ENCODE peak calls at places on chromosomes 12 and 14, in seven cellular contexts. One of them, this sample, is unnamed.

GRCh38 chr12:130203151-130203550 is 40.9 kb downstream of the FZD10 start:
- DNase-seq in H9: no peak
- DNase-seq in IMR-90: no peak
- DNase-seq in H1: no peak
- DNase-seq in trophoblast cell: peak; percentile 69
- DNase-seq in mesenchymal stem cell: no peak
- DNase-seq in neuronal stem cell: no peak
- DNase-seq in this sample: no peak

GRCh38 chr12:114671321-114671663 is 12.7 kb downstream of the TBX3 start:
- DNase-seq in IMR-90: no peak
- DNase-seq in trophoblast cell: no peak
- DNase-seq in neuronal stem cell: peak; percentile 20
- DNase-seq in H9: no peak
- DNase-seq in H1: no peak
- DNase-seq in mesenchymal stem cell: no peak
- DNase-seq in this sample: no peak

GRCh38 chr14:76768671-76769500 is 7.6 kb downstream of the VASH1 start:
- DNase-seq in neuronal stem cell: no peak
- DNase-seq in H9: no peak
- DNase-seq in H1: no peak
- DNase-seq in IMR-90: no peak
- DNase-seq in trophoblast cell: no peak
- DNase-seq in mesenchymal stem cell: no peak
- DNase-seq in this sample: no peak

GRCh38 chr14:90849787-90850444 is 33.7 kb upstream of the TTC7B start:
- DNase-seq in H9: no peak
- DNase-seq in IMR-90: no peak
- DNase-seq in trophoblast cell: no peak
- DNase-seq in neuronal stem cell: no peak
- DNase-seq in mesenchymal stem cell: peak; percentile 38
- DNase-seq in H1: no peak
- DNase-seq in this sample: no peak

GRCh38 chr14:96614528-96614927 is 112.3 kb downstream of the PAPOLA start:
- DNase-seq in neuronal stem cell: no peak
- DNase-seq in trophoblast cell: no peak
- DNase-seq in IMR-90: no peak
- DNase-seq in mesenchymal stem cell: no peak
- DNase-seq in H1: no peak
- DNase-seq in H9: no peak
- DNase-seq in this sample: no peak

GRCh38 chr12:8078400-8078799 is 3.7 kb upstream of the NECAP1 start:
- DNase-seq in IMR-90: peak; percentile 87
- DNase-seq in trophoblast cell: peak; percentile 23
- DNase-seq in H9: peak; percentile 62
- DNase-seq in neuronal stem cell: peak; percentile 18
- DNase-seq in mesenchymal stem cell: peak; percentile 78
- DNase-seq in H1: no peak
- DNase-seq in this sample: peak; percentile 68

GRCh38 chr12:130086777-130087176 is 75.5 kb upstream of the FZD10 start:
- DNase-seq in neuronal stem cell: no peak
- DNase-seq in trophoblast cell: no peak
- DNase-seq in H1: no peak
- DNase-seq in mesenchymal stem cell: no peak
- DNase-seq in IMR-90: no peak
- DNase-seq in H9: no peak
- DNase-seq in this sample: no peak

GRCh38 chr14:42715316-42715715 is 1108.6 kb downstream of the LRFN5 start:
- DNase-seq in neuronal stem cell: no peak
- DNase-seq in H9: no peak
- DNase-seq in H1: no peak
- DNase-seq in IMR-90: peak; percentile 50
- DNase-seq in mesenchymal stem cell: no peak
- DNase-seq in trophoblast cell: no peak
- DNase-seq in this sample: no peak

GRCh38 chr14:81669308-81669707 is 135.7 kb upstream of the SEL1L start:
- DNase-seq in trophoblast cell: no peak
- DNase-seq in H1: no peak
- DNase-seq in neuronal stem cell: no peak
- DNase-seq in H9: no peak
- DNase-seq in mesenchymal stem cell: no peak
- DNase-seq in IMR-90: no peak
- DNase-seq in this sample: no peak

GRCh38 chr14:51453869-51454268 is 197.8 kb upstream of the FRMD6 start:
- DNase-seq in H9: no peak
- DNase-seq in trophoblast cell: no peak
- DNase-seq in IMR-90: no peak
- DNase-seq in H1: no peak
- DNase-seq in mesenchymal stem cell: no peak
- DNase-seq in neuronal stem cell: no peak
- DNase-seq in this sample: no peak

GRCh38 chr12:93766802-93767523 is 89.8 kb downstream of the CRADD start:
- DNase-seq in trophoblast cell: peak; percentile 62
- DNase-seq in mesenchymal stem cell: peak; percentile 67
- DNase-seq in IMR-90: peak; percentile 76
- DNase-seq in H9: no peak
- DNase-seq in neuronal stem cell: no peak
- DNase-seq in H1: no peak
- DNase-seq in this sample: peak; percentile 55

GRCh38 chr14:96097752-96098151 is 58.6 kb downstream of the C14orf132 start:
- DNase-seq in trophoblast cell: no peak
- DNase-seq in H1: no peak
- DNase-seq in H9: no peak
- DNase-seq in mesenchymal stem cell: no peak
- DNase-seq in neuronal stem cell: no peak
- DNase-seq in IMR-90: no peak
- DNase-seq in this sample: no peak

GRCh38 chr12:117985182-117985581 is 16.4 kb upstream of the KSR2 start:
- DNase-seq in mesenchymal stem cell: no peak
- DNase-seq in H1: no peak
- DNase-seq in H9: no peak
- DNase-seq in trophoblast cell: no peak
- DNase-seq in IMR-90: no peak
- DNase-seq in neuronal stem cell: no peak
- DNase-seq in this sample: no peak

GRCh38 chr12:3034067-3034750 is 43.0 kb upstream of the TSPAN9 start:
- DNase-seq in trophoblast cell: peak; percentile 69
- DNase-seq in mesenchymal stem cell: peak; percentile 75
- DNase-seq in neuronal stem cell: peak; percentile 54
- DNase-seq in IMR-90: peak; percentile 71
- DNase-seq in H1: peak; percentile 54
- DNase-seq in H9: peak; percentile 93
- DNase-seq in this sample: peak; percentile 88

GRCh38 chr12:80565276-80565675 is 121.2 kb downstream of the PTPRQ start:
- DNase-seq in H1: no peak
- DNase-seq in trophoblast cell: peak; percentile 15
- DNase-seq in H9: no peak
- DNase-seq in neuronal stem cell: no peak
- DNase-seq in mesenchymal stem cell: peak; percentile 42
- DNase-seq in IMR-90: peak; percentile 84
- DNase-seq in this sample: no peak

GRCh38 chr14:105180598-105181528 is at the start of gene NUDT14:
- DNase-seq in H1: no peak
- DNase-seq in trophoblast cell: peak; percentile 83
- DNase-seq in mesenchymal stem cell: peak; percentile 46
- DNase-seq in neuronal stem cell: no peak
- DNase-seq in H9: peak; percentile 83
- DNase-seq in IMR-90: peak; percentile 25
- DNase-seq in this sample: peak; percentile 67

GRCh38 chr14:100824946-100825690 is 800 bp upstream of the MEG3 start:
- DNase-seq in neuronal stem cell: no peak
- DNase-seq in H1: no peak
- DNase-seq in trophoblast cell: no peak
- DNase-seq in IMR-90: no peak
- DNase-seq in mesenchymal stem cell: no peak
- DNase-seq in H9: no peak
- DNase-seq in this sample: no peak

GRCh38 chr12:80268924-80269749 is 169.8 kb downstream of the OTOGL start:
- DNase-seq in neuronal stem cell: no peak
- DNase-seq in mesenchymal stem cell: peak; percentile 79
- DNase-seq in H1: no peak
- DNase-seq in trophoblast cell: peak; percentile 82
- DNase-seq in H9: no peak
- DNase-seq in IMR-90: peak; percentile 93
- DNase-seq in this sample: no peak

GRCh38 chr12:106953352-106954260 is 2.1 kb upstream of the TMEM263 start:
- DNase-seq in mesenchymal stem cell: no peak
- DNase-seq in trophoblast cell: no peak
- DNase-seq in H1: no peak
- DNase-seq in neuronal stem cell: no peak
- DNase-seq in IMR-90: peak; percentile 4
- DNase-seq in H9: no peak
- DNase-seq in this sample: no peak

GRCh38 chr12:32671930-32672785 is 6.9 kb upstream of the DNM1L start:
- DNase-seq in mesenchymal stem cell: peak; percentile 65
- DNase-seq in IMR-90: peak; percentile 83
- DNase-seq in H1: no peak
- DNase-seq in trophoblast cell: peak; percentile 74
- DNase-seq in H9: peak; percentile 59
- DNase-seq in neuronal stem cell: peak; percentile 24
- DNase-seq in this sample: peak; percentile 70

GRCh38 chr12:2333516-2333915 is 280.7 kb downstream of the CACNA1C start:
- DNase-seq in trophoblast cell: no peak
- DNase-seq in H1: no peak
- DNase-seq in mesenchymal stem cell: no peak
- DNase-seq in H9: no peak
- DNase-seq in IMR-90: no peak
- DNase-seq in neuronal stem cell: no peak
- DNase-seq in this sample: no peak

GRCh38 chr12:41011939-41012338 is 176.2 kb upstream of the PDZRN4 start:
- DNase-seq in neuronal stem cell: no peak
- DNase-seq in trophoblast cell: no peak
- DNase-seq in mesenchymal stem cell: no peak
- DNase-seq in H1: no peak
- DNase-seq in IMR-90: no peak
- DNase-seq in H9: no peak
- DNase-seq in this sample: peak; percentile 25

GRCh38 chr12:53601296-53601847 is 24.8 kb downstream of the ATF7 start:
- DNase-seq in neuronal stem cell: no peak
- DNase-seq in trophoblast cell: no peak
- DNase-seq in IMR-90: no peak
- DNase-seq in H9: no peak
- DNase-seq in mesenchymal stem cell: no peak
- DNase-seq in H1: no peak
- DNase-seq in this sample: no peak

GRCh38 chr12:128449146-128449894 is 182.3 kb downstream of the TMEM132C start:
- DNase-seq in H9: no peak
- DNase-seq in trophoblast cell: no peak
- DNase-seq in IMR-90: no peak
- DNase-seq in mesenchymal stem cell: peak; percentile 0
- DNase-seq in H1: no peak
- DNase-seq in neuronal stem cell: no peak
- DNase-seq in this sample: no peak

GRCh38 chr14:66247662-66248061 is 238.5 kb upstream of the CCDC196 start:
- DNase-seq in IMR-90: no peak
- DNase-seq in H9: no peak
- DNase-seq in neuronal stem cell: no peak
- DNase-seq in H1: no peak
- DNase-seq in trophoblast cell: no peak
- DNase-seq in mesenchymal stem cell: no peak
- DNase-seq in this sample: peak; percentile 58
- H2AK5ac ChIP-seq in IMR-90: no peak overlapping the region
- H2AK5ac ChIP-seq in H9: no peak overlapping the region
- H2AK5ac ChIP-seq in neuronal stem cell: no peak overlapping the region
- H2AK5ac ChIP-seq in H1: no peak overlapping the region
- H2AK5ac ChIP-seq in trophoblast cell: no peak overlapping the region
- H2AK5ac ChIP-seq in mesenchymal stem cell: no peak overlapping the region
- H2AK5ac ChIP-seq in this sample: no peak overlapping the region

GRCh38 chr12:113142173-113142885 is 6.8 kb upstream of the RASAL1 start:
- DNase-seq in trophoblast cell: peak; percentile 23
- DNase-seq in mesenchymal stem cell: no peak
- DNase-seq in H1: no peak
- DNase-seq in H9: no peak
- DNase-seq in IMR-90: no peak
- DNase-seq in neuronal stem cell: no peak
- DNase-seq in this sample: no peak

GRCh38 chr12:113140706-113141105 is 5.1 kb upstream of the RASAL1 start:
- DNase-seq in IMR-90: no peak
- DNase-seq in neuronal stem cell: no peak
- DNase-seq in H1: no peak
- DNase-seq in mesenchymal stem cell: no peak
- DNase-seq in H9: no peak
- DNase-seq in trophoblast cell: no peak
- DNase-seq in this sample: no peak

GRCh38 chr12:113143959-113144358 is 5.6 kb upstream of the CFAP73 start:
- DNase-seq in trophoblast cell: no peak
- DNase-seq in H1: no peak
- DNase-seq in IMR-90: no peak
- DNase-seq in mesenchymal stem cell: no peak
- DNase-seq in neuronal stem cell: no peak
- DNase-seq in H9: no peak
- DNase-seq in this sample: no peak

GRCh38 chr12:113144771-113145170 is 4.8 kb upstream of the CFAP73 start:
- DNase-seq in mesenchymal stem cell: no peak
- DNase-seq in H1: no peak
- DNase-seq in neuronal stem cell: no peak
- DNase-seq in trophoblast cell: no peak
- DNase-seq in H9: no peak
- DNase-seq in IMR-90: no peak
- DNase-seq in this sample: no peak

GRCh38 chr12:113142886-113143329 is 6.6 kb upstream of the CFAP73 start:
- DNase-seq in H1: no peak
- DNase-seq in trophoblast cell: no peak
- DNase-seq in H9: no peak
- DNase-seq in neuronal stem cell: no peak
- DNase-seq in IMR-90: no peak
- DNase-seq in mesenchymal stem cell: no peak
- DNase-seq in this sample: no peak
- H3K4me2 ChIP-seq in H1: no peak overlapping the region
- H3K4me2 ChIP-seq in trophoblast cell: no peak overlapping the region
- H3K4me2 ChIP-seq in H9: no peak overlapping the region
- H3K4me2 ChIP-seq in neuronal stem cell: no peak overlapping the region
- H3K4me2 ChIP-seq in IMR-90: no peak overlapping the region
- H3K4me2 ChIP-seq in mesenchymal stem cell: no peak overlapping the region
- H3K4me2 ChIP-seq in this sample: no peak overlapping the region

GRCh38 chr14:22748188-22748587 is 18.3 kb upstream of the OXA1L start:
- DNase-seq in neuronal stem cell: no peak
- DNase-seq in IMR-90: no peak
- DNase-seq in trophoblast cell: peak; percentile 96
- DNase-seq in mesenchymal stem cell: no peak
- DNase-seq in H9: no peak
- DNase-seq in H1: no peak
- DNase-seq in this sample: no peak
- H2AK5ac ChIP-seq in neuronal stem cell: no peak overlapping the region
- H2AK5ac ChIP-seq in IMR-90: no peak overlapping the region
- H2AK5ac ChIP-seq in trophoblast cell: no peak overlapping the region
- H2AK5ac ChIP-seq in mesenchymal stem cell: no peak overlapping the region
- H2AK5ac ChIP-seq in H9: no peak overlapping the region
- H2AK5ac ChIP-seq in H1: no peak overlapping the region
- H2AK5ac ChIP-seq in this sample: no peak overlapping the region

DNA sequence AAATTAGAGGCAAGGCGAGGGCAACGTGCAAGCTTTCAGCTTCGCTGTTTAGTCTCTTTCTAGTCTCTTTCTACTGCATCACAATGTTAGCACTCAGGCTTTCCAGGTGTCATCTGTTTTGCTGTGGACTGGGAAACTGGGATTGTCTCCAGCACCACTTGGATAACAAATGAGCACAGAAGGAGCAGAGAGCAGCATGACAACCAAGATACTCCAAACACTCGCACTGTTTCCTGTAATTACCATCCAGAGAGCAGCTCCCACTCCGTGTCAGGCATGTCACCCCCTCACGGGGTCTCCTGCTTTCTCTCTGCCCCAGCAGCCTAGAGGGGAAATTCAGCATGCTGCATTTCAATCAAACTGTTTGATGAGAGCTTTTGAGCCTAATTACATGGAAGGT is 917.8 kb downstream of the DIO2 start:
- DNase-seq in trophoblast cell: no peak
- DNase-seq in H9: no peak
- DNase-seq in mesenchymal stem cell: no peak
- DNase-seq in H1: no peak
- DNase-seq in IMR-90: peak; percentile 15
- DNase-seq in neuronal stem cell: no peak
- DNase-seq in this sample: no peak
- H3K4me2 ChIP-seq in trophoblast cell: no peak overlapping the region
- H3K4me2 ChIP-seq in H9: no peak overlapping the region
- H3K4me2 ChIP-seq in mesenchymal stem cell: no peak overlapping the region
- H3K4me2 ChIP-seq in H1: no peak overlapping the region
- H3K4me2 ChIP-seq in IMR-90: peak overlapping the region; percentile 63
- H3K4me2 ChIP-seq in neuronal stem cell: no peak overlapping the region
- H3K4me2 ChIP-seq in this sample: no peak overlapping the region